ENCODE peak calls at places on chromosomes 3 and 15, in nine cellular contexts. One of them, this sample, is unnamed. For H3K27me3, the result is how much of the 10 kb centered on the place peaks cover.

GRCh38 chr3:196726788-196727675 is 12.6 kb upstream of the PAK2 start:
- DNase-seq in thyroid gland: no peak
- DNase-seq in Peyer's patch: no peak
- DNase-seq in kidney epithelial cell: no peak
- DNase-seq in A673: no peak
- DNase-seq in GM23338: no peak
- DNase-seq in H9: no peak
- DNase-seq in CD4-positive, alpha-beta T cell: no peak
- DNase-seq in left ventricle myocardium inferior: no peak
- DNase-seq in this sample: peak

GRCh38 chr3:179148446-179149238 is 485 bp downstream of the PIK3CA start:
- DNase-seq in thyroid gland: peak
- DNase-seq in Peyer's patch: peak
- DNase-seq in kidney epithelial cell: no peak
- DNase-seq in A673: peak
- DNase-seq in GM23338: peak
- DNase-seq in H9: no peak
- DNase-seq in CD4-positive, alpha-beta T cell: peak
- DNase-seq in left ventricle myocardium inferior: peak
- DNase-seq in this sample: peak

GRCh38 chr15:48800811-48801460 is 9.9 kb downstream of the CEP152 start:
- DNase-seq in thyroid gland: no peak
- DNase-seq in Peyer's patch: no peak
- DNase-seq in kidney epithelial cell: no peak
- DNase-seq in A673: peak
- DNase-seq in GM23338: peak
- DNase-seq in H9: no peak
- DNase-seq in CD4-positive, alpha-beta T cell: no peak
- DNase-seq in left ventricle myocardium inferior: no peak
- DNase-seq in this sample: no peak

GRCh38 chr3:109385442-109386318 is 48.3 kb upstream of the DPPA4 start:
- DNase-seq in thyroid gland: no peak
- DNase-seq in Peyer's patch: no peak
- DNase-seq in kidney epithelial cell: no peak
- DNase-seq in A673: no peak
- DNase-seq in GM23338: no peak
- DNase-seq in H9: no peak
- DNase-seq in CD4-positive, alpha-beta T cell: no peak
- DNase-seq in left ventricle myocardium inferior: no peak
- DNase-seq in this sample: no peak

GRCh38 chr3:84136425-84136824 is 822.4 kb upstream of the CADM2 start:
- DNase-seq in thyroid gland: no peak
- DNase-seq in Peyer's patch: no peak
- DNase-seq in kidney epithelial cell: no peak
- DNase-seq in A673: peak
- DNase-seq in GM23338: peak
- DNase-seq in H9: no peak
- DNase-seq in CD4-positive, alpha-beta T cell: no peak
- DNase-seq in left ventricle myocardium inferior: no peak
- DNase-seq in this sample: no peak

GRCh38 chr15:92393287-92393993 is at the start of gene ST8SIA2:
- DNase-seq in thyroid gland: peak
- DNase-seq in Peyer's patch: no peak
- DNase-seq in kidney epithelial cell: no peak
- DNase-seq in A673: peak
- DNase-seq in GM23338: peak
- DNase-seq in H9: peak
- DNase-seq in CD4-positive, alpha-beta T cell: no peak
- DNase-seq in left ventricle myocardium inferior: peak
- DNase-seq in this sample: peak

GRCh38 chr15:75203908-75204263 is 2.2 kb downstream of the C15orf39 start:
- DNase-seq in thyroid gland: no peak
- DNase-seq in Peyer's patch: no peak
- DNase-seq in kidney epithelial cell: no peak
- DNase-seq in A673: no peak
- DNase-seq in GM23338: no peak
- DNase-seq in H9: no peak
- DNase-seq in CD4-positive, alpha-beta T cell: no peak
- DNase-seq in left ventricle myocardium inferior: no peak
- DNase-seq in this sample: no peak

GRCh38 chr3:171874251-171874679 is 31.1 kb downstream of the TMEM212 start:
- DNase-seq in thyroid gland: peak
- DNase-seq in Peyer's patch: no peak
- DNase-seq in kidney epithelial cell: peak
- DNase-seq in A673: peak
- DNase-seq in GM23338: peak
- DNase-seq in H9: no peak
- DNase-seq in CD4-positive, alpha-beta T cell: no peak
- DNase-seq in left ventricle myocardium inferior: no peak
- DNase-seq in this sample: peak

GRCh38 chr15:22945071-22945470 is 35.1 kb downstream of the CYFIP1 start:
- DNase-seq in thyroid gland: no peak
- DNase-seq in Peyer's patch: no peak
- DNase-seq in kidney epithelial cell: no peak
- DNase-seq in A673: no peak
- DNase-seq in GM23338: no peak
- DNase-seq in H9: no peak
- DNase-seq in CD4-positive, alpha-beta T cell: no peak
- DNase-seq in left ventricle myocardium inferior: no peak
- DNase-seq in this sample: no peak

GRCh38 chr15:40330368-40330836 is 6.9 kb downstream of the INAFM2 start:
- DNase-seq in thyroid gland: peak
- DNase-seq in Peyer's patch: no peak
- DNase-seq in kidney epithelial cell: no peak
- DNase-seq in A673: no peak
- DNase-seq in GM23338: no peak
- DNase-seq in H9: no peak
- DNase-seq in CD4-positive, alpha-beta T cell: no peak
- DNase-seq in left ventricle myocardium inferior: no peak
- DNase-seq in this sample: peak

GRCh38 chr3:4825572-4826236 is 153.5 kb upstream of the BHLHE40 start:
- DNase-seq in thyroid gland: peak
- DNase-seq in Peyer's patch: peak
- DNase-seq in kidney epithelial cell: no peak
- DNase-seq in A673: no peak
- DNase-seq in GM23338: no peak
- DNase-seq in H9: no peak
- DNase-seq in CD4-positive, alpha-beta T cell: peak
- DNase-seq in left ventricle myocardium inferior: peak
- DNase-seq in this sample: no peak

GRCh38 chr15:68626739-68627138 is 47.9 kb downstream of the CORO2B start:
- DNase-seq in thyroid gland: no peak
- DNase-seq in Peyer's patch: no peak
- DNase-seq in kidney epithelial cell: no peak
- DNase-seq in A673: no peak
- DNase-seq in GM23338: no peak
- DNase-seq in H9: no peak
- DNase-seq in CD4-positive, alpha-beta T cell: no peak
- DNase-seq in left ventricle myocardium inferior: no peak
- DNase-seq in this sample: no peak

GRCh38 chr3:27545061-27545460 is 60.9 kb upstream of the SLC4A7 start:
- DNase-seq in thyroid gland: no peak
- DNase-seq in Peyer's patch: no peak
- DNase-seq in kidney epithelial cell: no peak
- DNase-seq in A673: no peak
- DNase-seq in GM23338: no peak
- DNase-seq in H9: no peak
- DNase-seq in CD4-positive, alpha-beta T cell: no peak
- DNase-seq in left ventricle myocardium inferior: no peak
- DNase-seq in this sample: no peak

GRCh38 chr3:64027708-64028107 is 4.4 kb upstream of the PSMD6 start:
- DNase-seq in thyroid gland: no peak
- DNase-seq in Peyer's patch: no peak
- DNase-seq in kidney epithelial cell: no peak
- DNase-seq in A673: no peak
- DNase-seq in GM23338: no peak
- DNase-seq in H9: no peak
- DNase-seq in CD4-positive, alpha-beta T cell: no peak
- DNase-seq in left ventricle myocardium inferior: no peak
- DNase-seq in this sample: no peak

GRCh38 chr15:89090791-89091666 is 2.8 kb downstream of the ABHD2 start:
- DNase-seq in thyroid gland: peak
- DNase-seq in Peyer's patch: no peak
- DNase-seq in kidney epithelial cell: no peak
- DNase-seq in A673: peak
- DNase-seq in GM23338: no peak
- DNase-seq in H9: no peak
- DNase-seq in CD4-positive, alpha-beta T cell: peak
- DNase-seq in left ventricle myocardium inferior: peak
- DNase-seq in this sample: peak

GRCh38 chr3:175260145-175260794 is 401.1 kb downstream of the NAALADL2 start:
- DNase-seq in thyroid gland: no peak
- DNase-seq in Peyer's patch: no peak
- DNase-seq in kidney epithelial cell: no peak
- DNase-seq in A673: no peak
- DNase-seq in GM23338: no peak
- DNase-seq in H9: no peak
- DNase-seq in CD4-positive, alpha-beta T cell: no peak
- DNase-seq in left ventricle myocardium inferior: no peak
- DNase-seq in this sample: peak

GRCh38 chr3:48694610-48695051 is 8.9 kb upstream of the NCKIPSD start:
- DNase-seq in thyroid gland: peak
- DNase-seq in Peyer's patch: no peak
- DNase-seq in kidney epithelial cell: peak
- DNase-seq in A673: peak
- DNase-seq in GM23338: no peak
- DNase-seq in H9: no peak
- DNase-seq in CD4-positive, alpha-beta T cell: no peak
- DNase-seq in left ventricle myocardium inferior: peak
- DNase-seq in this sample: peak

GRCh38 chr15:24954783-24955548 is at the start of the genes SNRPN and SNURF:
- DNase-seq in thyroid gland: peak
- DNase-seq in Peyer's patch: peak
- DNase-seq in kidney epithelial cell: no peak
- DNase-seq in A673: peak
- DNase-seq in GM23338: peak
- DNase-seq in H9: peak
- DNase-seq in CD4-positive, alpha-beta T cell: peak
- DNase-seq in left ventricle myocardium inferior: peak
- DNase-seq in this sample: peak

GRCh38 chr3:70120360-70120966 is 120.9 kb downstream of the SAMMSON start:
- DNase-seq in thyroid gland: peak
- DNase-seq in Peyer's patch: peak
- DNase-seq in kidney epithelial cell: peak
- DNase-seq in A673: peak
- DNase-seq in GM23338: peak
- DNase-seq in H9: peak
- DNase-seq in CD4-positive, alpha-beta T cell: peak
- DNase-seq in left ventricle myocardium inferior: peak
- DNase-seq in this sample: peak

GRCh38 chr3:14278265-14278798 is 99.7 kb downstream of the LSM3 start:
- DNase-seq in thyroid gland: no peak
- DNase-seq in Peyer's patch: peak
- DNase-seq in kidney epithelial cell: no peak
- DNase-seq in A673: no peak
- DNase-seq in GM23338: no peak
- DNase-seq in H9: no peak
- DNase-seq in CD4-positive, alpha-beta T cell: no peak
- DNase-seq in left ventricle myocardium inferior: no peak
- DNase-seq in this sample: no peak

GRCh38 chr15:100030586-100031249 is 297.5 kb upstream of the LYSMD4 start:
- DNase-seq in thyroid gland: no peak
- DNase-seq in Peyer's patch: no peak
- DNase-seq in kidney epithelial cell: no peak
- DNase-seq in A673: no peak
- DNase-seq in GM23338: no peak
- DNase-seq in H9: no peak
- DNase-seq in CD4-positive, alpha-beta T cell: no peak
- DNase-seq in left ventricle myocardium inferior: no peak
- DNase-seq in this sample: no peak

GRCh38 chr3:174540081-174540480 is 319.1 kb upstream of the NAALADL2 start:
- DNase-seq in thyroid gland: no peak
- DNase-seq in Peyer's patch: no peak
- DNase-seq in kidney epithelial cell: no peak
- DNase-seq in A673: no peak
- DNase-seq in GM23338: peak
- DNase-seq in H9: peak
- DNase-seq in CD4-positive, alpha-beta T cell: no peak
- DNase-seq in left ventricle myocardium inferior: no peak
- DNase-seq in this sample: no peak

GRCh38 chr3:39809181-39809994 is at the start of gene MYRIP:
- DNase-seq in thyroid gland: peak
- DNase-seq in Peyer's patch: peak
- DNase-seq in kidney epithelial cell: no peak
- DNase-seq in A673: peak
- DNase-seq in GM23338: peak
- DNase-seq in H9: peak
- DNase-seq in CD4-positive, alpha-beta T cell: no peak
- DNase-seq in left ventricle myocardium inferior: peak
- DNase-seq in this sample: peak
- H3K27me3 ChIP-seq in thyroid gland: under half
- H3K27me3 ChIP-seq in Peyer's patch: under half
- H3K27me3 ChIP-seq in kidney epithelial cell: under half
- H3K27me3 ChIP-seq in A673: under half
- H3K27me3 ChIP-seq in GM23338: half or more
- H3K27me3 ChIP-seq in H9: under half
- H3K27me3 ChIP-seq in CD4-positive, alpha-beta T cell: half or more
- H3K27me3 ChIP-seq in left ventricle myocardium inferior: under half
- H3K27me3 ChIP-seq in this sample: half or more

GRCh38 chr15:60134609-60135008 is 130.5 kb downstream of the FOXB1 start:
- DNase-seq in thyroid gland: peak
- DNase-seq in Peyer's patch: no peak
- DNase-seq in kidney epithelial cell: no peak
- DNase-seq in A673: no peak
- DNase-seq in GM23338: no peak
- DNase-seq in H9: no peak
- DNase-seq in CD4-positive, alpha-beta T cell: no peak
- DNase-seq in left ventricle myocardium inferior: no peak
- DNase-seq in this sample: no peak
- TF ChIP-seq CTCF in thyroid gland: no peak
- TF ChIP-seq CTCF in Peyer's patch: peak
- TF ChIP-seq CTCF in kidney epithelial cell: peak
- TF ChIP-seq CTCF in A673: peak
- TF ChIP-seq CTCF in GM23338: peak
- TF ChIP-seq CTCF in H9: peak
- TF ChIP-seq CTCF in CD4-positive, alpha-beta T cell: no peak
- TF ChIP-seq CTCF in left ventricle myocardium inferior: no peak
- TF ChIP-seq CTCF in this sample: peak

DNA sequence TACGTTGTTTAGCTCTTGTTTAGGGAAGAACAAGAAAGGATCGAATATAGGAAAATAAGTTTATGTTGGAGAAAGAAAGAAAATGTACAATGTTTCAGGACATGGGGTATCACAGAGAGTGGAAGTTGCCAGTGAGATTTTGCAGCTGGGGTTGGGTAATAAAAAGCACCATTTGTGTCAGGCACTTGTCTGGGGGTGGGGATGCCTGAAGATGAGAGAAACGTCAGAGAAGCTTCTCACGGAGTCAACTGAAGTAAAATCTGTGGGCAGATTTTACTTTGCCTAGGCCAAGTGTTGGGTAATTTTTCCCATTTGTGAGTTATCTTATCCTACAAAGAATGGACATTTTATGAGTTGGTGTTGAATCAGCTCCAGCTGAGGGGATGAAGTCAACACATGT is 229.4 kb downstream of the RYR3 start:
- DNase-seq in thyroid gland: no peak
- DNase-seq in Peyer's patch: no peak
- DNase-seq in kidney epithelial cell: no peak
- DNase-seq in A673: no peak
- DNase-seq in GM23338: no peak
- DNase-seq in H9: no peak
- DNase-seq in CD4-positive, alpha-beta T cell: no peak
- DNase-seq in left ventricle myocardium inferior: no peak
- DNase-seq in this sample: peak
- H3K27me3 ChIP-seq in thyroid gland: under half
- H3K27me3 ChIP-seq in Peyer's patch: under half
- H3K27me3 ChIP-seq in kidney epithelial cell: under half
- H3K27me3 ChIP-seq in A673: under half
- H3K27me3 ChIP-seq in GM23338: under half
- H3K27me3 ChIP-seq in H9: under half
- H3K27me3 ChIP-seq in CD4-positive, alpha-beta T cell: under half
- H3K27me3 ChIP-seq in left ventricle myocardium inferior: under half
- H3K27me3 ChIP-seq in this sample: under half

GRCh38 chr15:86915811-86916331 is 836.2 kb downstream of the AGBL1 start:
- DNase-seq in thyroid gland: peak
- DNase-seq in Peyer's patch: no peak
- DNase-seq in kidney epithelial cell: peak
- DNase-seq in A673: peak
- DNase-seq in GM23338: peak
- DNase-seq in H9: peak
- DNase-seq in CD4-positive, alpha-beta T cell: no peak
- DNase-seq in left ventricle myocardium inferior: no peak
- DNase-seq in this sample: peak
- TF ChIP-seq CTCF in thyroid gland: no peak
- TF ChIP-seq CTCF in Peyer's patch: peak
- TF ChIP-seq CTCF in kidney epithelial cell: peak
- TF ChIP-seq CTCF in A673: peak
- TF ChIP-seq CTCF in GM23338: peak
- TF ChIP-seq CTCF in H9: peak
- TF ChIP-seq CTCF in CD4-positive, alpha-beta T cell: no peak
- TF ChIP-seq CTCF in left ventricle myocardium inferior: peak
- TF ChIP-seq CTCF in this sample: peak

This sample was measured in cardiac muscle cell.